ENCODE peak calls at places on chromosome 16, in ten cellular contexts. One of them, this sample, is unnamed.

GRCh38 chr16:69894675-69895074 is 56.5 kb upstream of the CLEC18A start:
- DNase-seq in LNCaP clone FGC: no peak
- DNase-seq in transverse colon: no peak
- DNase-seq in AG09309: no peak
- DNase-seq in brain microvascular endothelial cell: no peak
- DNase-seq in cardiac fibroblast: no peak
- DNase-seq in choroid plexus epithelial cell: no peak
- DNase-seq in B cell: no peak
- DNase-seq in Peyer's patch: no peak
- DNase-seq in mucosa of descending colon: no peak
- DNase-seq in this sample: no peak

GRCh38 chr16:68711421-68712139 is 25.5 kb upstream of the CDH1 start:
- DNase-seq in AG09309: no peak
- DNase-seq in LNCaP clone FGC: no peak
- DNase-seq in choroid plexus epithelial cell: no peak
- DNase-seq in B cell: no peak
- DNase-seq in cardiac fibroblast: no peak
- DNase-seq in mucosa of descending colon: no peak
- DNase-seq in transverse colon: no peak
- DNase-seq in Peyer's patch: no peak
- DNase-seq in brain microvascular endothelial cell: no peak
- DNase-seq in this sample: no peak

GRCh38 chr16:31471875-31472558 is at the start of gene TGFB1I1:
- DNase-seq in brain microvascular endothelial cell: peak; percentile 71
- DNase-seq in Peyer's patch: peak; percentile 61
- DNase-seq in mucosa of descending colon: peak; percentile 56
- DNase-seq in cardiac fibroblast: peak; percentile 86
- DNase-seq in transverse colon: peak; percentile 68
- DNase-seq in B cell: peak; percentile 72
- DNase-seq in LNCaP clone FGC: no peak
- DNase-seq in AG09309: no peak
- DNase-seq in choroid plexus epithelial cell: peak; percentile 78
- DNase-seq in this sample: no peak

GRCh38 chr16:12120982-12121652 is 144.6 kb downstream of the SNX29 start:
- DNase-seq in AG09309: no peak
- DNase-seq in B cell: no peak
- DNase-seq in LNCaP clone FGC: no peak
- DNase-seq in cardiac fibroblast: no peak
- DNase-seq in brain microvascular endothelial cell: no peak
- DNase-seq in mucosa of descending colon: no peak
- DNase-seq in choroid plexus epithelial cell: no peak
- DNase-seq in transverse colon: no peak
- DNase-seq in Peyer's patch: no peak
- DNase-seq in this sample: no peak

GRCh38 chr16:66959645-66960177 is 1.4 kb upstream of the CES3 start:
- DNase-seq in B cell: no peak
- DNase-seq in choroid plexus epithelial cell: no peak
- DNase-seq in LNCaP clone FGC: no peak
- DNase-seq in mucosa of descending colon: peak; percentile 52
- DNase-seq in cardiac fibroblast: no peak
- DNase-seq in transverse colon: no peak
- DNase-seq in AG09309: no peak
- DNase-seq in Peyer's patch: no peak
- DNase-seq in brain microvascular endothelial cell: no peak
- DNase-seq in this sample: no peak

GRCh38 chr16:63813862-63814261 is 1308.0 kb downstream of the CDH11 start:
- DNase-seq in cardiac fibroblast: no peak
- DNase-seq in LNCaP clone FGC: no peak
- DNase-seq in choroid plexus epithelial cell: no peak
- DNase-seq in mucosa of descending colon: no peak
- DNase-seq in brain microvascular endothelial cell: no peak
- DNase-seq in transverse colon: no peak
- DNase-seq in B cell: no peak
- DNase-seq in AG09309: no peak
- DNase-seq in Peyer's patch: no peak
- DNase-seq in this sample: no peak

GRCh38 chr16:86966781-86967180 is 350.4 kb downstream of the C16orf95 start:
- DNase-seq in transverse colon: no peak
- DNase-seq in mucosa of descending colon: no peak
- DNase-seq in B cell: no peak
- DNase-seq in Peyer's patch: no peak
- DNase-seq in choroid plexus epithelial cell: no peak
- DNase-seq in brain microvascular endothelial cell: no peak
- DNase-seq in LNCaP clone FGC: no peak
- DNase-seq in AG09309: no peak
- DNase-seq in cardiac fibroblast: no peak
- DNase-seq in this sample: no peak

GRCh38 chr16:19170043-19170655 is 2.1 kb downstream of the SYT17 start:
- DNase-seq in cardiac fibroblast: no peak
- DNase-seq in brain microvascular endothelial cell: no peak
- DNase-seq in transverse colon: no peak
- DNase-seq in mucosa of descending colon: no peak
- DNase-seq in Peyer's patch: no peak
- DNase-seq in B cell: no peak
- DNase-seq in choroid plexus epithelial cell: no peak
- DNase-seq in LNCaP clone FGC: no peak
- DNase-seq in AG09309: no peak
- DNase-seq in this sample: no peak

GRCh38 chr16:20136446-20136968 is 62.8 kb upstream of the GPR139 start:
- DNase-seq in choroid plexus epithelial cell: no peak
- DNase-seq in cardiac fibroblast: no peak
- DNase-seq in Peyer's patch: no peak
- DNase-seq in AG09309: no peak
- DNase-seq in mucosa of descending colon: no peak
- DNase-seq in transverse colon: no peak
- DNase-seq in B cell: no peak
- DNase-seq in brain microvascular endothelial cell: no peak
- DNase-seq in LNCaP clone FGC: no peak
- DNase-seq in this sample: no peak

DNA sequence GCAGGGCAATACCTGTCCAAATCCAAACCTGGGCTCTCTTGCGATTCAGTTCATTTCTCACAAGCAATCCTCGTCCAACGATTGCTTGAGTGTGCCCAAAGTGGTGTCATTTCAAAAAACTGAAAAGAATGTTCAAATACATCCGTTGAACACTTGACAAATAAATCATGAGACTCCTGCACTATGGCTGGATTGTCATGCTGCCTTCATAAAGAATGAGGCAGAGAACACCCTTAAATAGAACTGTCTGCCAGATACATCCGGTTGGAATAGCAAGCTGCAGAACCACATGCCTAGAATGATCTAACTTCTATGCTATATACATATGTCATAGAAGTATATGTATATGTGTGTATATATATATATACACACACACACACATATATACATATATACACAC is 55.5 kb upstream of the HAPSTR1 start:
- DNase-seq in mucosa of descending colon: no peak
- DNase-seq in Peyer's patch: no peak
- DNase-seq in transverse colon: no peak
- DNase-seq in cardiac fibroblast: no peak
- DNase-seq in LNCaP clone FGC: no peak
- DNase-seq in brain microvascular endothelial cell: no peak
- DNase-seq in choroid plexus epithelial cell: no peak
- DNase-seq in B cell: no peak
- DNase-seq in AG09309: no peak
- DNase-seq in this sample: no peak
- TF ChIP-seq CTCF in mucosa of descending colon: no peak
- TF ChIP-seq CTCF in Peyer's patch: no peak
- TF ChIP-seq CTCF in transverse colon: no peak
- TF ChIP-seq CTCF in cardiac fibroblast: no peak
- TF ChIP-seq CTCF in LNCaP clone FGC: no peak
- TF ChIP-seq CTCF in brain microvascular endothelial cell: no peak
- TF ChIP-seq CTCF in choroid plexus epithelial cell: no peak
- TF ChIP-seq CTCF in B cell: no peak
- TF ChIP-seq CTCF in AG09309: no peak
- TF ChIP-seq CTCF in this sample: no peak

GRCh38 chr16:22645868-22646267 is 135.2 kb downstream of the NPIPB5 start:
- DNase-seq in cardiac fibroblast: no peak
- DNase-seq in mucosa of descending colon: no peak
- DNase-seq in choroid plexus epithelial cell: no peak
- DNase-seq in B cell: no peak
- DNase-seq in brain microvascular endothelial cell: no peak
- DNase-seq in LNCaP clone FGC: no peak
- DNase-seq in transverse colon: no peak
- DNase-seq in Peyer's patch: no peak
- DNase-seq in AG09309: no peak
- DNase-seq in this sample: no peak

GRCh38 chr16:22643886-22644285 is 133.2 kb downstream of the NPIPB5 start:
- DNase-seq in cardiac fibroblast: no peak
- DNase-seq in choroid plexus epithelial cell: no peak
- DNase-seq in transverse colon: no peak
- DNase-seq in B cell: no peak
- DNase-seq in AG09309: no peak
- DNase-seq in LNCaP clone FGC: no peak
- DNase-seq in brain microvascular endothelial cell: no peak
- DNase-seq in Peyer's patch: no peak
- DNase-seq in mucosa of descending colon: no peak
- DNase-seq in this sample: no peak

GRCh38 chr16:22646948-22647556 is 136.4 kb downstream of the NPIPB5 start:
- DNase-seq in AG09309: no peak
- DNase-seq in choroid plexus epithelial cell: no peak
- DNase-seq in brain microvascular endothelial cell: no peak
- DNase-seq in mucosa of descending colon: no peak
- DNase-seq in LNCaP clone FGC: no peak
- DNase-seq in Peyer's patch: no peak
- DNase-seq in cardiac fibroblast: no peak
- DNase-seq in transverse colon: no peak
- DNase-seq in B cell: no peak
- DNase-seq in this sample: no peak

GRCh38 chr16:22648941-22649340 is 138.2 kb downstream of the NPIPB5 start:
- DNase-seq in transverse colon: no peak
- DNase-seq in AG09309: no peak
- DNase-seq in LNCaP clone FGC: no peak
- DNase-seq in choroid plexus epithelial cell: no peak
- DNase-seq in B cell: no peak
- DNase-seq in cardiac fibroblast: no peak
- DNase-seq in Peyer's patch: no peak
- DNase-seq in brain microvascular endothelial cell: no peak
- DNase-seq in mucosa of descending colon: no peak
- DNase-seq in this sample: no peak

GRCh38 chr16:22648141-22648540 is 137.4 kb downstream of the NPIPB5 start:
- DNase-seq in mucosa of descending colon: no peak
- DNase-seq in B cell: no peak
- DNase-seq in LNCaP clone FGC: no peak
- DNase-seq in cardiac fibroblast: no peak
- DNase-seq in choroid plexus epithelial cell: no peak
- DNase-seq in transverse colon: no peak
- DNase-seq in AG09309: no peak
- DNase-seq in Peyer's patch: no peak
- DNase-seq in brain microvascular endothelial cell: no peak
- DNase-seq in this sample: no peak
- TF ChIP-seq CTCF in mucosa of descending colon: no peak
- TF ChIP-seq CTCF in B cell: no peak
- TF ChIP-seq CTCF in LNCaP clone FGC: no peak
- TF ChIP-seq CTCF in cardiac fibroblast: no peak
- TF ChIP-seq CTCF in choroid plexus epithelial cell: no peak
- TF ChIP-seq CTCF in transverse colon: no peak
- TF ChIP-seq CTCF in AG09309: no peak
- TF ChIP-seq CTCF in Peyer's patch: no peak
- TF ChIP-seq CTCF in brain microvascular endothelial cell: no peak
- TF ChIP-seq CTCF in this sample: no peak

DNA sequence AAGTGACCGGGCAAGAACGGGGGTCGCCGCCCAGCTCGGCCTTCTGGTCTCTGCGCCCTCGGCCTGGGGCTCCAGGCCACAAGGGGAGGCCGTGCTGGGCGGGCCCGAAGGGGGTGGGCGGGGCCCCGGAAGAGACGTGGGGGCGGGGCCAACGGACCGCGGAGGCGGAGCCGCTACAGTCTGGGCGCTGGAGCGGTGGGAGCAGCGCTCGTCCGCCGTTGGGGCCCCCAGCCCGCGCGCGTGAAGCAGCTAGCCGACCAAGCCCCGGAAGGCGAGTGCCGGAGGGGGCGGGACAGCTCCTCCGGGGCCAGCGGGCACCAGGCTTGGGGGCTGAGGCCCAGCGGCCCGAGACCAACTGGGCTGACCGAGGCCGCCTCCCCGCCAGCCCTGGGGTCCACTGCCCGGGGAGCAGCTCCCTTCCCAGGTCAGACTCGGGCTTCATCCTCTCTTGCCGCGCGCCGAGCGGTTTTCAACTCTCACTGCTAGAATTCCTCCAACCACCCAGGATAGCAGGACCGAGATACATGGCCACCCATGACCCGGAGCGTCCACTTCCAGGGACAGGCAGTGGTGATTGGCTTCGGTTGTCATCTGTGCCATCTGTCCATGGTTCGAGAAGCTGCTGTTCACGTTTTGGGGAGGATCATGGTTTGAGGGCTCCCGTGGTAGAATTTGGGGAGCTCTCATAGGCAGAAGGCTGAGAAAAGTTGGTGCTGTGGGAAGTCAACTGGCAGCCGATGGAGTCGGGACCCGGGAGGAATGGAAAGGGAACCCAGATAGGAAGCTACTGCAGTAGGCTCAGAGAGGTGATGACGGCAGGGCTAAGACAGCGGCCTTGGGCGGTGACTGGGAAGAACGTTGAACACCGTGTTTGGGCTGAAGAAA is 44.6 kb upstream of the LCMT1 start:
- DNase-seq in choroid plexus epithelial cell: peak; percentile 66
- DNase-seq in B cell: peak; percentile 95
- DNase-seq in LNCaP clone FGC: no peak
- DNase-seq in cardiac fibroblast: peak; percentile 72
- DNase-seq in AG09309: no peak
- DNase-seq in mucosa of descending colon: peak; percentile 92
- DNase-seq in Peyer's patch: peak; percentile 93
- DNase-seq in brain microvascular endothelial cell: peak; percentile 38
- DNase-seq in transverse colon: peak; percentile 88
- DNase-seq in this sample: no peak
- TF ChIP-seq CTCF in choroid plexus epithelial cell: no peak
- TF ChIP-seq CTCF in B cell: no peak
- TF ChIP-seq CTCF in LNCaP clone FGC: no peak
- TF ChIP-seq CTCF in cardiac fibroblast: no peak
- TF ChIP-seq CTCF in AG09309: no peak
- TF ChIP-seq CTCF in mucosa of descending colon: no peak
- TF ChIP-seq CTCF in Peyer's patch: no peak
- TF ChIP-seq CTCF in brain microvascular endothelial cell: no peak
- TF ChIP-seq CTCF in transverse colon: peak; percentile 9
- TF ChIP-seq CTCF in this sample: no peak

DNA sequence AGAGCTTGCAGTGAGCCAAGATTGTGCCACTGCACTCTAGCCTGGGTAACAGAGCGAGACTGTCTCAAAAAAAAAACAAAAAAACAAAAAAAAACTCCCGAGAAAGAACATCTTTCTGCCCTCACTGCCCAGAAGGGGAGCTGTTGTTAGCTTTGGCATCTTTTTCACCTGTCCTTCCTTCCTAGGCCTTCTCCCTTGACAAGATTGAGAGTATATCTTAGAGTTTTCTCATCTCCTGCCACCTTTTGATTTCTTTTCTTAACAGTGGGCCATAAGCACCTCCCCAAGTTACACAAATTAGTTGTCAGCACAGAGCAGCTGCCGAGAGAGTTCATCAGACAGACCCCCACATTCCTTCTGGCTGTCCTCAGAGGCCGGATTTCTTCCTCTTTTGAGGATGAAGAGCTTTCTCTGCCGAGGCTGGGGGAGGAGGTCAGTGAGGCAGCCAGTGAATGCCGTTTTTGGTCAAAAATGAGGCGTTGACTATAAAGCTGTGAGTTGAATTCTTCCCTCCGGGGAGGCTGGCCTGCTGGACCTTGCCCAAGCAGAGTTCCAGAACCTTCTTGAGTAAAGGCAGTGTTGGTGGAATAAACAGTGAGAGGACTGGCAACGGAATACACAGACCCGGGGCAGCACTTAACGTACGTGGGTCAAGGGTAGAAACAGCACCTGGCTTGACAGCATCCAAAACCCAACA is 127.0 kb downstream of the ABCC6 start:
- DNase-seq in Peyer's patch: no peak
- DNase-seq in cardiac fibroblast: peak; percentile 75
- DNase-seq in AG09309: peak; percentile 25
- DNase-seq in LNCaP clone FGC: no peak
- DNase-seq in brain microvascular endothelial cell: peak; percentile 44
- DNase-seq in transverse colon: peak; percentile 39
- DNase-seq in choroid plexus epithelial cell: peak; percentile 86
- DNase-seq in mucosa of descending colon: peak; percentile 32
- DNase-seq in B cell: no peak
- DNase-seq in this sample: no peak
- TF ChIP-seq CTCF in Peyer's patch: no peak
- TF ChIP-seq CTCF in cardiac fibroblast: peak; percentile 50
- TF ChIP-seq CTCF in AG09309: peak; percentile 51
- TF ChIP-seq CTCF in LNCaP clone FGC: peak; percentile 51
- TF ChIP-seq CTCF in brain microvascular endothelial cell: peak; percentile 70
- TF ChIP-seq CTCF in transverse colon: peak; percentile 26
- TF ChIP-seq CTCF in choroid plexus epithelial cell: peak; percentile 58
- TF ChIP-seq CTCF in mucosa of descending colon: no peak
- TF ChIP-seq CTCF in B cell: peak; percentile 33
- TF ChIP-seq CTCF in this sample: peak; percentile 13